ENCODE peak calls at places on chromosomes 7 and 10, in four cellular contexts. P is H9, R is IMR-90, E is neuronal stem cell. H is an unnamed sample.

GRCh38 chr10:11215468-11215867 is 197.8 kb downstream of the CELF2 start:
- DNase-seq in P (no peak), R (no peak), E (no peak), H (no peak)

GRCh38 chr10:15200626-15201025 is 32.1 kb upstream of the NMT2 start:
- DNase-seq in R (peak; percentile 80), E (no peak), P (no peak), H (peak; percentile 97)

GRCh38 chr10:48239618-48240017 is 34.9 kb downstream of the FRMPD2 start:
- DNase-seq in E (no peak), P (peak; percentile 11), R (no peak), H (no peak)

GRCh38 chr7:16270844-16271243 is 150.5 kb downstream of the CRPPA start:
- DNase-seq in E (no peak), R (no peak), P (no peak), H (no peak)

GRCh38 chr7:91082854-91083495 is 181.3 kb upstream of the FZD1 start:
- DNase-seq in R (peak; percentile 62), P (no peak), E (peak; percentile 11), H (peak; percentile 39)

GRCh38 chr7:158477866-158478265 is 109.8 kb downstream of the PTPRN2 start:
- DNase-seq in P (no peak), R (no peak), E (no peak), H (no peak)

GRCh38 chr10:3783721-3784432 is 1.1 kb downstream of the KLF6 start:
- DNase-seq in E (peak; percentile 75), R (peak; percentile 61), P (peak; percentile 62), H (peak; percentile 79)

GRCh38 chr7:97126483-97127171 is 9.1 kb downstream of the SDHAF3 start:
- DNase-seq in P (peak; percentile 71), E (no peak), R (peak; percentile 32), H (no peak)

GRCh38 chr7:64878684-64879083 is 24.4 kb upstream of the ZNF273 start:
- DNase-seq in R (no peak), P (no peak), E (no peak), H (no peak)

GRCh38 chr10:122844146-122844545 is 1.5 kb downstream of the CUZD1 start:
- DNase-seq in E (no peak), P (no peak), R (no peak), H (no peak)

GRCh38 chr7:29113384-29114102 is 32.8 kb downstream of the CPVL start:
- DNase-seq in E (no peak), R (no peak), P (peak; percentile 52), H (peak; percentile 89)

GRCh38 chr10:132940791-132941465 is 1.4 kb downstream of the CFAP46 start:
- DNase-seq in P (no peak), R (no peak), E (no peak), H (no peak)

GRCh38 chr7:7769712-7770111 is 51.3 kb upstream of the RPA3 start:
- DNase-seq in R (no peak), E (no peak), P (no peak), H (no peak)

GRCh38 chr10:22554481-22555182 is 159.7 kb downstream of the PIP4K2A start:
- DNase-seq in P (no peak), R (peak; percentile 87), E (peak; percentile 54), H (no peak)

GRCh38 chr7:64541438-64542359 is 21.2 kb downstream of the ZNF680 start:
- DNase-seq in P (no peak), R (peak; percentile 72), E (no peak), H (no peak)

GRCh38 chr7:81186691-81187090 is 267.8 kb upstream of the SEMA3C start:
- DNase-seq in P (no peak), E (no peak), R (peak; percentile 24), H (no peak)

GRCh38 chr7:22859676-22860290 is 37.1 kb upstream of the TOMM7 start:
- DNase-seq in P (no peak), E (no peak), R (no peak), H (peak; percentile 14)

GRCh38 chr7:155221547-155221946 is 76.1 kb upstream of the INSIG1 start:
- DNase-seq in E (no peak), R (no peak), P (no peak), H (no peak)

GRCh38 chr10:72875250-72876055 is 18.1 kb upstream of the OIT3 start:
- DNase-seq in R (peak; percentile 43), E (no peak), P (no peak), H (peak; percentile 55)

GRCh38 chr10:2929457-2929856 is 137.9 kb upstream of the PFKP start:
- DNase-seq in R (no peak), P (no peak), E (peak; percentile 62), H (no peak)

GRCh38 chr7:148299335-148299734 is 291.2 kb upstream of the C7orf33 start:
- DNase-seq in E (no peak), R (no peak), P (no peak), H (no peak)

GRCh38 chr10:11913184-11913641 is 90.1 kb downstream of the PROSER2 start:
- DNase-seq in E (no peak), R (peak; percentile 20), P (peak; percentile 38), H (peak; percentile 87)

GRCh38 chr10:88117869-88118632 is 254.6 kb downstream of the PTEN start:
- DNase-seq in P (peak; percentile 41), R (no peak), E (no peak), H (no peak)

GRCh38 chr10:52883996-52884871 is 111.7 kb upstream of the MBL2 start:
- DNase-seq in R (peak; percentile 67), P (peak; percentile 77), E (peak; percentile 75), H (peak; percentile 88)

GRCh38 chr10:47412869-47413268 is 28.8 kb upstream of the ZNF488 start:
- DNase-seq in P (no peak), E (no peak), R (no peak), H (no peak)

GRCh38 chr10:79001082-79001885 is 67.5 kb upstream of the ZMIZ1 start:
- DNase-seq in E (no peak), P (no peak), R (peak; percentile 50), H (no peak)

GRCh38 chr7:14685112-14685511 is 217.4 kb downstream of the DGKB start:
- DNase-seq in E (no peak), P (no peak), R (no peak), H (no peak)
- H4K8ac ChIP-seq in E (no peak overlapping the region), P (no peak overlapping the region), R (no peak overlapping the region), H (no peak overlapping the region)

GRCh38 chr10:84783909-84784308 is 455.5 kb downstream of the CCSER2 start:
- DNase-seq in E (no peak), R (no peak), P (no peak), H (no peak)

GRCh38 chr10:84783386-84783785 is 455.0 kb downstream of the CCSER2 start:
- DNase-seq in P (peak; percentile 54), R (no peak), E (peak; percentile 39), H (peak; percentile 51)

GRCh38 chr10:84784749-84785148 is 456.4 kb downstream of the CCSER2 start:
- DNase-seq in P (no peak), R (no peak), E (no peak), H (no peak)

GRCh38 chr10:84789050-84789449 is 460.7 kb downstream of the CCSER2 start:
- DNase-seq in P (no peak), E (no peak), R (no peak), H (no peak)
- H2BK5ac ChIP-seq in P (no peak overlapping the region), E (no peak overlapping the region), R (no peak overlapping the region), H (no peak overlapping the region)

DNA sequence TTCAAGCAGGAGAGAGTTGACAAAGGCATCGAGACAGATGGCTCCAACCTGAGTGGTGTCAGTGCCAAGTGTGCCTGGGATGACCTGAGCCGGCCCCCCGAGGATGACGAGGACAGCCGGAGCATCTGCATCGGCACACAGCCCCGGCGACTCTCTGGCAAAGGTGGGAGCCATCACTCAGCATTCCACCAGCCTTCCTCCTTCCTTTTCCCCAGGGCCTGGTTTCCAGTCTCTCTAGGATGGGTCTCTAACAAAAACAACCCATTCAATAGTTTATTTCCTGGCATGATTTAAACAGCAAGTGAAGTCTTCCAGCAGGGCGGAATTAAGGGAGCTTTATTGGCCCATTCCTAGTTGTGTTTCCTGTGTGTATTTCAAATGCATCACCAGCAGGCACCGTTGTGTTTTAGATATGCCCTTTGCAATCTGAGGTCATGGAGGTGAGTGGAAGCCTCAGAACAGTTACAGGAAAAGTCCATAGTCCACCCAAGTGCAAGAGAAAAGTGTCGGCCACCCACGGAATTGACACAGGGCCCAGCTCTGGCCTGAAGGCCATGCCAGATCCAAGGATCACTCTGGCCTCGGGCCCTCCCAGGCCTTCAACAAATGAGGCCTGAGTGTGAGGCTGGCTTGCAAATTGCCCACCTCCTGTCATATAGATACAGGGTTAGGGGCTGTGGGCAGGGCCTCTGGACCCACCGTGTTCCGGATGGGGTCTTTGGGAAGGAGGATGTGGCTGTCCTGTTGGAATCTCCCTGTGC is 47.0 kb upstream of the TRIM8 start:
- DNase-seq in P (no peak), E (no peak), R (no peak), H (no peak)
- H4K8ac ChIP-seq in P (no peak overlapping the region), E (no peak overlapping the region), R (no peak overlapping the region), H (no peak overlapping the region)

GRCh38 chr10:77467422-77467963 is 170.1 kb downstream of the KCNMA1 start:
- DNase-seq in P (no peak), R (no peak), E (no peak), H (no peak)
- H2BK5ac ChIP-seq in P (no peak overlapping the region), R (no peak overlapping the region), E (no peak overlapping the region), H (no peak overlapping the region)

GRCh38 chr10:67648613-67649229 is 47.3 kb downstream of the CTNNA3 start:
- DNase-seq in P (no peak), R (no peak), E (no peak), H (no peak)

DNA sequence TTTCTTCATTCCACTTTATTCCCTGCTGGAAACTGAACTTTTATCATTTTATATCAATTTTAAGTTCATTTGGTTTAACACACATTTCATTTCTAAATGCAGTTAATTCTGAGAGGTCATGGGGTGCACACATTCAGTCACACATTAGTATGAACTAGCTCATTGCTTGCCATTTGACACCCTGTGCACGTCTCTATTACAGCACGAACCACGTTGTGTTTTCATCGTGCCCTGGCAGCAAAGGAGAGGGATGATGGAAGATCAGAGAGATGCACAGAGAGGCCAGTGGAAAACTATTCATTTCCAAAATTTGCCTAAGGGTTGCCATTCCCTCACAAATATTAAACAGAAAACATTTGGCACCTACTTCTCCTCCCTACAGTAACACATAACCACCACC is 45.4 kb downstream of the CTNNA3 start:
- DNase-seq in R (no peak), P (no peak), E (no peak), H (no peak)
- H4K8ac ChIP-seq in R (no peak overlapping the region), P (no peak overlapping the region), E (no peak overlapping the region), H (no peak overlapping the region)

GRCh38 chr10:20953120-20953519 is 56.0 kb upstream of the NEBL start:
- DNase-seq in R (no peak), E (no peak), P (peak; percentile 44), H (no peak)
- H2BK5ac ChIP-seq in R (no peak overlapping the region), E (no peak overlapping the region), P (no peak overlapping the region), H (no peak overlapping the region)

GRCh38 chr7:41887446-41887845 is 184.6 kb upstream of the INHBA start:
- DNase-seq in R (no peak), P (no peak), E (no peak), H (no peak)

GRCh38 chr7:41885078-41885477 is 182.2 kb upstream of the INHBA start:
- DNase-seq in R (peak; percentile 64), P (no peak), E (no peak), H (no peak)

GRCh38 chr7:41886257-41886905 is 183.5 kb upstream of the INHBA start:
- DNase-seq in R (peak; percentile 95), P (no peak), E (no peak), H (no peak)

GRCh38 chr7:41886906-41887311 is 184.0 kb upstream of the INHBA start:
- DNase-seq in E (no peak), R (peak; percentile 98), P (peak; percentile 52), H (no peak)

GRCh38 chr7:41885748-41886147 is 182.9 kb upstream of the INHBA start:
- DNase-seq in R (peak; percentile 55), E (no peak), P (no peak), H (no peak)
- H4K8ac ChIP-seq in R (peak overlapping the region; percentile 78), E (no peak overlapping the region), P (no peak overlapping the region), H (no peak overlapping the region)

H was measured in trophoblast cell.